ENCODE peak calls at places on chromosomes 2 and 18, in ten cellular contexts. One of them, this sample, is unnamed.

GRCh38 chr2:19664651-19665050 is 237.1 kb downstream of the TTC32 start:
- DNase-seq in IMR-90: no peak
- DNase-seq in gastrocnemius medialis: no peak
- DNase-seq in mesendoderm: no peak
- DNase-seq in heart right ventricle: no peak
- DNase-seq in kidney: no peak
- DNase-seq in PC-3: peak; percentile 31
- DNase-seq in dorsolateral prefrontal cortex: no peak
- DNase-seq in cardiac muscle cell: no peak
- DNase-seq in psoas muscle: no peak
- DNase-seq in this sample: no peak

GRCh38 chr2:24122-24521 is 22.2 kb downstream of the FAM110C start:
- DNase-seq in PC-3: no peak
- DNase-seq in heart right ventricle: no peak
- DNase-seq in psoas muscle: no peak
- DNase-seq in dorsolateral prefrontal cortex: no peak
- DNase-seq in gastrocnemius medialis: no peak
- DNase-seq in IMR-90: no peak
- DNase-seq in mesendoderm: no peak
- DNase-seq in cardiac muscle cell: no peak
- DNase-seq in kidney: no peak
- DNase-seq in this sample: no peak

GRCh38 chr2:221435161-221435560 is 136.9 kb downstream of the EPHA4 start:
- DNase-seq in heart right ventricle: no peak
- DNase-seq in psoas muscle: no peak
- DNase-seq in mesendoderm: no peak
- DNase-seq in kidney: no peak
- DNase-seq in dorsolateral prefrontal cortex: no peak
- DNase-seq in PC-3: no peak
- DNase-seq in gastrocnemius medialis: no peak
- DNase-seq in cardiac muscle cell: no peak
- DNase-seq in IMR-90: no peak
- DNase-seq in this sample: no peak

GRCh38 chr2:234569776-234570430 is 73.0 kb upstream of the ARL4C start:
- DNase-seq in heart right ventricle: no peak
- DNase-seq in IMR-90: no peak
- DNase-seq in kidney: no peak
- DNase-seq in psoas muscle: no peak
- DNase-seq in gastrocnemius medialis: no peak
- DNase-seq in dorsolateral prefrontal cortex: no peak
- DNase-seq in cardiac muscle cell: no peak
- DNase-seq in PC-3: no peak
- DNase-seq in mesendoderm: no peak
- DNase-seq in this sample: no peak

GRCh38 chr2:101753207-101753616 is 55.7 kb downstream of the MAP4K4 start:
- DNase-seq in PC-3: no peak
- DNase-seq in kidney: no peak
- DNase-seq in cardiac muscle cell: no peak
- DNase-seq in IMR-90: peak; percentile 46
- DNase-seq in dorsolateral prefrontal cortex: no peak
- DNase-seq in heart right ventricle: no peak
- DNase-seq in gastrocnemius medialis: no peak
- DNase-seq in mesendoderm: no peak
- DNase-seq in psoas muscle: no peak
- DNase-seq in this sample: no peak

GRCh38 chr18:67515987-67516431 is 511 bp downstream of the DSEL start:
- DNase-seq in mesendoderm: peak; percentile 95
- DNase-seq in cardiac muscle cell: peak; percentile 89
- DNase-seq in dorsolateral prefrontal cortex: peak; percentile 94
- DNase-seq in psoas muscle: peak; percentile 78
- DNase-seq in heart right ventricle: peak; percentile 81
- DNase-seq in kidney: peak; percentile 94
- DNase-seq in IMR-90: peak; percentile 85
- DNase-seq in PC-3: peak; percentile 93
- DNase-seq in gastrocnemius medialis: peak; percentile 77
- DNase-seq in this sample: peak; percentile 91

GRCh38 chr18:11955299-11956029 is 25.8 kb upstream of the IMPA2 start:
- DNase-seq in heart right ventricle: no peak
- DNase-seq in dorsolateral prefrontal cortex: peak; percentile 67
- DNase-seq in PC-3: peak; percentile 93
- DNase-seq in psoas muscle: peak; percentile 70
- DNase-seq in kidney: no peak
- DNase-seq in IMR-90: peak; percentile 87
- DNase-seq in gastrocnemius medialis: peak; percentile 47
- DNase-seq in mesendoderm: peak; percentile 89
- DNase-seq in cardiac muscle cell: no peak
- DNase-seq in this sample: peak; percentile 46

GRCh38 chr2:106995560-106995959 is 109.6 kb upstream of the ST6GAL2 start:
- DNase-seq in PC-3: peak; percentile 23
- DNase-seq in gastrocnemius medialis: no peak
- DNase-seq in heart right ventricle: no peak
- DNase-seq in cardiac muscle cell: no peak
- DNase-seq in psoas muscle: no peak
- DNase-seq in mesendoderm: no peak
- DNase-seq in IMR-90: no peak
- DNase-seq in kidney: no peak
- DNase-seq in dorsolateral prefrontal cortex: no peak
- DNase-seq in this sample: no peak

GRCh38 chr2:128445533-128445900 is 126.8 kb upstream of the HS6ST1 start:
- DNase-seq in mesendoderm: no peak
- DNase-seq in kidney: no peak
- DNase-seq in gastrocnemius medialis: no peak
- DNase-seq in dorsolateral prefrontal cortex: peak; percentile 12
- DNase-seq in PC-3: no peak
- DNase-seq in heart right ventricle: no peak
- DNase-seq in IMR-90: no peak
- DNase-seq in cardiac muscle cell: no peak
- DNase-seq in psoas muscle: no peak
- DNase-seq in this sample: peak; percentile 14

GRCh38 chr2:17000083-17000482 is 334.4 kb upstream of the CYRIA start:
- DNase-seq in IMR-90: no peak
- DNase-seq in dorsolateral prefrontal cortex: no peak
- DNase-seq in heart right ventricle: no peak
- DNase-seq in cardiac muscle cell: no peak
- DNase-seq in gastrocnemius medialis: no peak
- DNase-seq in mesendoderm: peak; percentile 33
- DNase-seq in PC-3: no peak
- DNase-seq in psoas muscle: no peak
- DNase-seq in kidney: no peak
- DNase-seq in this sample: no peak

GRCh38 chr18:49459404-49460171 is 857 bp downstream of the DYM start:
- DNase-seq in heart right ventricle: no peak
- DNase-seq in gastrocnemius medialis: no peak
- DNase-seq in PC-3: peak; percentile 16
- DNase-seq in psoas muscle: no peak
- DNase-seq in cardiac muscle cell: no peak
- DNase-seq in dorsolateral prefrontal cortex: no peak
- DNase-seq in IMR-90: peak; percentile 12
- DNase-seq in mesendoderm: peak; percentile 13
- DNase-seq in kidney: no peak
- DNase-seq in this sample: no peak

GRCh38 chr2:10243926-10244270 is 58.8 kb upstream of the HPCAL1 start:
- DNase-seq in PC-3: no peak
- DNase-seq in gastrocnemius medialis: no peak
- DNase-seq in IMR-90: no peak
- DNase-seq in kidney: no peak
- DNase-seq in psoas muscle: no peak
- DNase-seq in cardiac muscle cell: no peak
- DNase-seq in dorsolateral prefrontal cortex: peak; percentile 38
- DNase-seq in heart right ventricle: no peak
- DNase-seq in mesendoderm: no peak
- DNase-seq in this sample: no peak

GRCh38 chr2:134671498-134671897 is 47.3 kb downstream of the TMEM163 start:
- DNase-seq in IMR-90: no peak
- DNase-seq in heart right ventricle: no peak
- DNase-seq in dorsolateral prefrontal cortex: no peak
- DNase-seq in mesendoderm: peak; percentile 35
- DNase-seq in psoas muscle: no peak
- DNase-seq in PC-3: peak; percentile 21
- DNase-seq in cardiac muscle cell: no peak
- DNase-seq in kidney: no peak
- DNase-seq in gastrocnemius medialis: no peak
- DNase-seq in this sample: no peak

GRCh38 chr2:127278959-127279358 is 15.0 kb downstream of the ERCC3 start:
- DNase-seq in heart right ventricle: no peak
- DNase-seq in kidney: no peak
- DNase-seq in cardiac muscle cell: no peak
- DNase-seq in dorsolateral prefrontal cortex: no peak
- DNase-seq in IMR-90: no peak
- DNase-seq in psoas muscle: no peak
- DNase-seq in gastrocnemius medialis: no peak
- DNase-seq in mesendoderm: no peak
- DNase-seq in PC-3: no peak
- DNase-seq in this sample: no peak

DNA sequence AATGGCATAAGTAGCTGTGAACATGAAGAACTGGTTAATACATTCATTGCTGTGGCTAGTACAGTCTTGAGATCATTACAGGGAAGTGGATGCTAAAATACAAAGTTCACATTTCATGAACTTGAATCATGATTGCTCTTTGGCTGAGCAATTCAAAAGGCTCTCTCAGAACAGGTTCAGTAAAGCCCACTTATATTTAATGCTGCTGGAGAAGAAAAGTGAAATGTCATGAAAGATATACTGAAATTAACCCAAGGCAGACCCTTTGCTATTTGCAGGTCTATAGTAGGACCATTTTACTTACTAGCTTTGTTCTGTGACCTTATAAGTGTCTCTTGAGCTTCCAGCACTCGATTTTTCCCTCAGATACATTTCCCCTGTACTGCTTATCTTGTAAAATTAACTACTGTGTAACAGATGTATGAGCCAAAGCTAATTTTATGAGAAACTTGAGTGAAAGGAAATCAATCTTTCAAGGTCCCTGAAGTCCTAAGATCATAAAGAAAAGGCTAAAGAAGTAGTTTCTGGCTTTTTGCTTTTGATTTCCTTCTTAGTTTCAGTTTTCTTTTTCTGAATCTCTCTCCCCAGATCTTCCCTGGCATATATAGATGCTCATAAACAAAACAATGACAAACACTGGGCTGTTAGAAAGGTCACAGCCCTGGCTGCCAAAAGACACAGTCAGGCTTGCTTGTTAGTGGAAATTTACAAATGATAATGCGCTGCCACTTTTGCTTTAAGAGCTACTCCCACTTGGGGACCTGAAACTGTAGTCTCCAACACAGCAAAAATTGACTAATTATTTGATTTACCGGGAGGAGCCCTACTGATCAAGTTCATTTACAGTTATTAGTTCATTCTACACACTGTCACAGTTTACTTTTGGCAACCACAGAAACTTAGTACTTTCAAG is 132.7 kb upstream of the XPO1 start:
- DNase-seq in cardiac muscle cell: peak; percentile 46
- DNase-seq in kidney: no peak
- DNase-seq in IMR-90: peak; percentile 47
- DNase-seq in heart right ventricle: peak; percentile 36
- DNase-seq in dorsolateral prefrontal cortex: peak; percentile 61
- DNase-seq in PC-3: peak; percentile 56
- DNase-seq in psoas muscle: peak; percentile 41
- DNase-seq in gastrocnemius medialis: peak; percentile 74
- DNase-seq in mesendoderm: no peak
- DNase-seq in this sample: no peak
- H3K27ac ChIP-seq in cardiac muscle cell: peak overlapping the region; percentile 57
- H3K27ac ChIP-seq in kidney: peak overlapping the region; percentile 90
- H3K27ac ChIP-seq in IMR-90: peak overlapping the region; percentile 29
- H3K27ac ChIP-seq in heart right ventricle: peak overlapping the region; percentile 70
- H3K27ac ChIP-seq in dorsolateral prefrontal cortex: peak overlapping the region; percentile 93
- H3K27ac ChIP-seq in PC-3: peak overlapping the region; percentile 44
- H3K27ac ChIP-seq in psoas muscle: peak overlapping the region; percentile 87
- H3K27ac ChIP-seq in gastrocnemius medialis: peak overlapping the region; percentile 87
- H3K27ac ChIP-seq in mesendoderm: no peak overlapping the region
- H3K27ac ChIP-seq in this sample: peak overlapping the region; percentile 82

GRCh38 chr18:34222396-34223163 is 2.1 kb downstream of the NOL4 start:
- DNase-seq in PC-3: peak; percentile 9
- DNase-seq in heart right ventricle: no peak
- DNase-seq in gastrocnemius medialis: no peak
- DNase-seq in cardiac muscle cell: peak; percentile 51
- DNase-seq in mesendoderm: peak; percentile 82
- DNase-seq in kidney: peak; percentile 70
- DNase-seq in dorsolateral prefrontal cortex: peak; percentile 73
- DNase-seq in IMR-90: no peak
- DNase-seq in psoas muscle: peak; percentile 21
- DNase-seq in this sample: no peak
- H3K4me3 ChIP-seq in PC-3: peak overlapping the region; percentile 66
- H3K4me3 ChIP-seq in heart right ventricle: peak overlapping the region; percentile 22
- H3K4me3 ChIP-seq in gastrocnemius medialis: peak overlapping the region; percentile 54
- H3K4me3 ChIP-seq in cardiac muscle cell: peak overlapping the region; percentile 62
- H3K4me3 ChIP-seq in mesendoderm: peak overlapping the region; percentile 66
- H3K4me3 ChIP-seq in kidney: peak overlapping the region; percentile 23
- H3K4me3 ChIP-seq in dorsolateral prefrontal cortex: peak overlapping the region; percentile 72
- H3K4me3 ChIP-seq in IMR-90: no peak overlapping the region
- H3K4me3 ChIP-seq in psoas muscle: peak overlapping the region; percentile 67
- H3K4me3 ChIP-seq in this sample: peak overlapping the region; percentile 23

GRCh38 chr2:236887519-236887918 is 198.2 kb upstream of the COPS8 start:
- DNase-seq in gastrocnemius medialis: no peak
- DNase-seq in mesendoderm: no peak
- DNase-seq in heart right ventricle: peak; percentile 45
- DNase-seq in kidney: no peak
- DNase-seq in dorsolateral prefrontal cortex: no peak
- DNase-seq in cardiac muscle cell: no peak
- DNase-seq in psoas muscle: peak; percentile 51
- DNase-seq in PC-3: no peak
- DNase-seq in IMR-90: peak; percentile 28
- DNase-seq in this sample: peak; percentile 47
- H3K27ac ChIP-seq in gastrocnemius medialis: peak overlapping the region; percentile 66
- H3K27ac ChIP-seq in mesendoderm: no peak overlapping the region
- H3K27ac ChIP-seq in heart right ventricle: no peak overlapping the region
- H3K27ac ChIP-seq in kidney: no peak overlapping the region
- H3K27ac ChIP-seq in dorsolateral prefrontal cortex: no peak overlapping the region
- H3K27ac ChIP-seq in cardiac muscle cell: no peak overlapping the region
- H3K27ac ChIP-seq in psoas muscle: peak overlapping the region; percentile 78
- H3K27ac ChIP-seq in PC-3: no peak overlapping the region
- H3K27ac ChIP-seq in IMR-90: peak overlapping the region; percentile 70
- H3K27ac ChIP-seq in this sample: peak overlapping the region; percentile 36

DNA sequence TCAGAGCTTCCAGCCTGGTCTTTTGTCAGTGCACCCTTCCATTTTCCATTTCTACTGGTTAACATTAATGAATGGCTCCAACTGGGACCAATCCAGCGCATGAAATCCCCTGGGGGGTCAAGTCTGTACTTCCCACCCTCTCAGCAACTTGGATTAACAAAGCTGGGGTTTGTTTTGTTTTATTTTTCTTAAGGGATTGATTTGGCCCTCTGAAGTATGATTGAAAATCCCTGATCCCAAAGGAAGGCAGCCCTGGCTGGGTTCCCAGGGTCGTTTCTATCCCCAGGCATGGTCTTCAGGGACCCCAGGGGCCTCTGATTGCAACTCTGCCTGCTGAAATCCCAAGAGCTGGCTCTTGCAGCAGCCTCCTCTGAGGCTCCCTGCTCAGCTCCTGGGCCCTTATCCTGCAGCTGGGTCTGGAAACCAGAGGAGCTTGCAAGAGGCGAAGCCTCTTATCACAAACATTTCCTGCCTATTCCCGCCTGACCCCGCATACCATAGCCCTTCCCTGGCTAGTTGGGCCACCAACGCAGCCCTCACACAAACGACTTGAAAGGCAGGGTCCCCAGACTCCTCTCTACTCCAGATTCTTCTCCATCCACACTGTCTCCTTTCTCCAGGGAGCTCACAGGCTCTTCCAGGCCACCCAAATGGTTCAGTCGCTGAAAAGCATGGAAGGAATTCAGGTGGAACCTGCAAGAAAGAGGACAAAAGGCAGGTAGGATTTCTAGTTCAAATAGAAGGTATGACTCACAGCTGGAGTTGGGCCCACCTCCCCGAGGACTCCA is 109.7 kb upstream of the PKDCC start:
- DNase-seq in gastrocnemius medialis: no peak
- DNase-seq in kidney: no peak
- DNase-seq in IMR-90: peak; percentile 48
- DNase-seq in dorsolateral prefrontal cortex: no peak
- DNase-seq in mesendoderm: peak; percentile 96
- DNase-seq in psoas muscle: no peak
- DNase-seq in cardiac muscle cell: peak; percentile 60
- DNase-seq in PC-3: peak; percentile 80
- DNase-seq in heart right ventricle: peak; percentile 68
- DNase-seq in this sample: no peak
- H3K4me3 ChIP-seq in gastrocnemius medialis: no peak overlapping the region
- H3K4me3 ChIP-seq in kidney: no peak overlapping the region
- H3K4me3 ChIP-seq in IMR-90: no peak overlapping the region
- H3K4me3 ChIP-seq in dorsolateral prefrontal cortex: no peak overlapping the region
- H3K4me3 ChIP-seq in mesendoderm: no peak overlapping the region
- H3K4me3 ChIP-seq in psoas muscle: no peak overlapping the region
- H3K4me3 ChIP-seq in cardiac muscle cell: no peak overlapping the region
- H3K4me3 ChIP-seq in PC-3: peak overlapping the region; percentile 27
- H3K4me3 ChIP-seq in heart right ventricle: no peak overlapping the region
- H3K4me3 ChIP-seq in this sample: no peak overlapping the region

This sample was measured in ovary.